ENCODE peak calls at places on chromosomes 13 and 19, in nine cellular contexts. W, U, J, V, D, B, R, F and E are unnamed samples.
A peak's percentile ranks its signal among the peaks of the same experiment; 100 is the strongest.

GRCh38 chr13:40790232-40790631 is 821 bp downstream of the SLC25A15 start:
- DNase-seq in J (no peak), F (no peak), R (no peak), V (no peak), D (no peak), W (no peak), U (no peak), B (no peak), E (no peak)

GRCh38 chr19:56105090-56105701 is 15.9 kb downstream of the ZNF787 start:
- DNase-seq in R (peak; percentile 71), F (peak; percentile 94), W (peak; percentile 25), B (peak; percentile 30), D (no peak), V (peak; percentile 25), U (peak; percentile 85), J (peak; percentile 33), E (peak; percentile 92)

GRCh38 chr13:100069278-100069677 is 19.6 kb upstream of the PCCA start:
- DNase-seq in D (no peak), U (no peak), B (no peak), V (no peak), F (no peak), W (no peak), R (peak; percentile 48), J (peak; percentile 18), E (no peak)

GRCh38 chr19:37779139-37780035 is at the start of gene ZNF573:
- DNase-seq in U (peak; percentile 84), R (peak; percentile 89), V (peak; percentile 88), D (peak; percentile 86), B (peak; percentile 42), F (peak; percentile 83), W (peak; percentile 90), J (peak; percentile 87), E (peak; percentile 90)

GRCh38 chr13:64746845-64747244 is 2483.3 kb downstream of the PCDH9 start:
- DNase-seq in F (no peak), D (no peak), U (no peak), B (no peak), V (no peak), R (no peak), J (no peak), W (no peak), E (no peak)

GRCh38 chr13:97212540-97213146 is 9.5 kb upstream of the MBNL2 start:
- DNase-seq in R (peak; percentile 67), D (no peak), W (no peak), B (no peak), J (peak; percentile 49), U (no peak), V (no peak), F (no peak), E (no peak)

GRCh38 chr13:105144020-105144419 is 1391.4 kb downstream of the EFNB2 start:
- DNase-seq in R (no peak), B (no peak), F (no peak), W (no peak), U (no peak), V (no peak), J (no peak), D (no peak), E (no peak)

GRCh38 chr13:104111031-104111430 is 1044.8 kb upstream of the SLC10A2 start:
- DNase-seq in U (no peak), J (peak; percentile 3), B (no peak), V (no peak), D (no peak), R (no peak), F (no peak), W (no peak), E (no peak)

GRCh38 chr19:7266832-7267231 is 27.4 kb downstream of the INSR start:
- DNase-seq in V (no peak), U (no peak), F (no peak), J (no peak), D (no peak), R (no peak), B (no peak), W (no peak), E (no peak)

GRCh38 chr19:16033721-16034120 is 42.6 kb upstream of the TPM4 start:
- DNase-seq in W (no peak), V (no peak), U (no peak), D (no peak), F (no peak), J (no peak), B (no peak), R (no peak), E (no peak)

GRCh38 chr13:25927363-25927762 is 124.5 kb downstream of the SHISA2 start:
- DNase-seq in U (no peak), V (no peak), R (no peak), F (no peak), B (no peak), J (no peak), D (no peak), W (no peak), E (no peak)

GRCh38 chr19:16051254-16052025 is 24.9 kb upstream of the TPM4 start:
- DNase-seq in U (peak; percentile 50), F (no peak), W (peak; percentile 61), J (no peak), B (no peak), D (peak; percentile 44), V (peak; percentile 60), R (peak; percentile 26), E (no peak)

GRCh38 chr13:110319774-110320509 is 12.9 kb downstream of the COL4A2 start:
- DNase-seq in B (no peak), V (no peak), R (peak; percentile 78), J (peak; percentile 86), W (no peak), U (peak; percentile 25), F (no peak), D (peak; percentile 38), E (no peak)

GRCh38 chr13:26896986-26897668 is 136.5 kb upstream of the GPR12 start:
- DNase-seq in U (no peak), J (no peak), R (no peak), D (no peak), F (no peak), V (no peak), W (no peak), B (no peak), E (no peak)

GRCh38 chr13:36981156-36981743 is 17.9 kb downstream of the ALG5 start:
- DNase-seq in J (peak; percentile 79), F (no peak), R (peak; percentile 11), B (no peak), V (peak; percentile 14), D (no peak), W (no peak), U (no peak), E (no peak)

GRCh38 chr13:33763021-33763420 is 54.9 kb upstream of the RFC3 start:
- DNase-seq in J (no peak), F (no peak), R (no peak), V (no peak), D (no peak), U (no peak), W (no peak), B (no peak), E (no peak)

GRCh38 chr13:51636349-51636890 is 52.2 kb downstream of the WDFY2 start:
- DNase-seq in F (no peak), V (no peak), D (no peak), W (no peak), J (no peak), B (no peak), R (no peak), U (no peak), E (no peak)
- H3K4me1 ChIP-seq in F (peaks cover 31% of the 10 kb centered on the region), V (peaks cover 13% of the 10 kb centered on the region), D (no peaks in the 10 kb centered on the region), W (peaks cover 28% of the 10 kb centered on the region), J (peaks cover 10% of the 10 kb centered on the region), B (peaks cover 78% of the 10 kb centered on the region), R (peaks cover 32% of the 10 kb centered on the region), U (peaks cover 11% of the 10 kb centered on the region), E (peaks cover 17% of the 10 kb centered on the region)

GRCh38 chr13:29589234-29589633 is 6.3 kb downstream of the SLC7A1 start:
- DNase-seq in J (peak; percentile 63), B (no peak), U (no peak), D (no peak), W (no peak), V (no peak), F (no peak), R (peak; percentile 66), E (no peak)

GRCh38 chr13:29593605-29594297 is 1.7 kb downstream of the SLC7A1 start:
- DNase-seq in J (no peak), B (no peak), F (no peak), W (no peak), D (no peak), R (no peak), V (no peak), U (no peak), E (no peak)

GRCh38 chr13:29587645-29588044 is 7.8 kb downstream of the SLC7A1 start:
- DNase-seq in D (no peak), R (peak; percentile 42), B (no peak), J (peak; percentile 24), W (no peak), U (no peak), F (no peak), V (no peak), E (no peak)

GRCh38 chr13:29591310-29591709 is 4.2 kb downstream of the SLC7A1 start:
- DNase-seq in J (peak; percentile 58), U (no peak), V (no peak), B (no peak), D (no peak), R (no peak), F (no peak), W (no peak), E (no peak)

DNA sequence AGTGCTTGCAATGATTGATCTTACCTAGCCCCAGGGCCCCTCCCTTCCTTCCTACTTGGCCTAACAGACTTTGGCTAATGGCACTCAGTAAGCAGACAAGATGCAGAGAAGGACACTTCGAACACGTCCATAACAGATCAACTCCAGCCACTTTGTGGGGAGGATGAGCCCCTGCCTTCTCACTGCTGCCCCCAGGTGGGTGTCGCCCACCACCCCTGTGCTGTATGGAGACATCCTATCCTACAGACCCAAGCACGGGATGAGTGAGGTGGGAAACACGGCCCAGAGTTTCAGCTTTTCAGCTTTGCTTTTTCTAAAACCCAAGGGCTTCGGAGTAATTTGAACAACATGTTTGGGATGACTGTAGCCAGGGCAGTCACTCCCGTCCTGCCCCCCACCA is 5.5 kb downstream of the SLC7A1 start:
- DNase-seq in D (no peak), V (no peak), J (no peak), W (no peak), F (no peak), R (no peak), B (no peak), U (peak; percentile 61), E (no peak)
- H3K27ac ChIP-seq in D (no peak overlapping the region), V (no peak overlapping the region), J (no peak overlapping the region), W (no peak overlapping the region), F (no peak overlapping the region), R (peak overlapping the region; percentile 48), B (no peak overlapping the region), U (no peak overlapping the region), E (no peak overlapping the region)

DNA sequence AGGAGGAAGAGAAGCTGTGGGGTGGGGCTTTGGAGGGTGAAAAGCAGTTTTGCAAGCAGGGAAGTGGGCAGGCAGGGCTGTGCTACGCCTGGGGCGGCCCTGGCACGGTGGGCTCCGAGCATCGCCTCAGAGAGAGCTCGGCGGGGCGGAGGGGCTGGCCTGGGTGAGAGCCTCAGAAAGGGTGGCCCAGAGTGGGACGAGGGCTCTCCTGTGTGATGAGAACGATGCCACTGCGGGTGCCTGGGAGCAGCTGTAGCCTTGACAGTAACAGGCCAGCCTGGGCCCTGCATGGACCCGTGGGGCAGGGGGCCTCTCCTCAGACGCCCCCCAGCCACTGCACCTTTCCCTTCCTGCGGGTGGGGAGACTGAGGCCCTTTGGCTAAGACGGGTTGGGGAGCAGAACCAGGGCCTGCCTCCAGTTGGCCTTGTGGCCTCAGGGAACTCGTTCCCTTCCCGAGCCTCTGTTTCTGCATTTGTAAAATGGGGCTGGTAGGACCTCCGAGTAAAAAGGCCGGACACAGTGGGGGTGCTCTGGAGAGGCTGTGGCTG is 27.6 kb downstream of the PIAS4 start:
- DNase-seq in R (no peak), B (no peak), J (no peak), V (no peak), U (no peak), F (no peak), W (no peak), D (no peak), E (no peak)
- H3K4me1 ChIP-seq in R (no peaks in the 10 kb centered on the region), B (no peaks in the 10 kb centered on the region), J (no peaks in the 10 kb centered on the region), V (no peaks in the 10 kb centered on the region), U (no peaks in the 10 kb centered on the region), F (peaks cover 13% of the 10 kb centered on the region), W (no peaks in the 10 kb centered on the region), D (no peaks in the 10 kb centered on the region), E (no peaks in the 10 kb centered on the region)

GRCh38 chr19:10566658-10567410 is 1.0 kb upstream of the KRI1 start:
- DNase-seq in R (no peak), B (no peak), V (peak; percentile 69), F (peak; percentile 25), U (no peak), J (no peak), W (peak; percentile 72), D (peak; percentile 59), E (no peak)
- H3K27ac ChIP-seq in R (peak overlapping the region; percentile 29), B (peak overlapping the region; percentile 84), V (peak overlapping the region; percentile 91), F (peak overlapping the region; percentile 95), U (no peak overlapping the region), J (peak overlapping the region; percentile 45), W (peak overlapping the region; percentile 94), D (peak overlapping the region; percentile 79), E (peak overlapping the region; percentile 87)